ENCODE peak calls at places on chromosomes 11 and 22, in four cellular contexts. K, E, G and J are unnamed samples.
A peak's percentile ranks its signal among the peaks of the same experiment; 100 is the strongest.

GRCh38 chr11:656426-656825 is 19.4 kb downstream of the DRD4 start:
- DNase-seq in K (no peak), E (no peak), G (no peak), J (no peak)

GRCh38 chr11:46693597-46694012 is 6.8 kb downstream of the ARHGAP1 start:
- DNase-seq in K (no peak), E (no peak), G (peak; percentile 70), J (no peak)

GRCh38 chr11:890794-891600 is 19.6 kb downstream of the CHID1 start:
- DNase-seq in K (no peak), E (no peak), G (no peak), J (no peak)

GRCh38 chr11:133134561-133135173 is 397.6 kb downstream of the OPCML start:
- DNase-seq in K (no peak), E (peak; percentile 45), G (peak; percentile 68), J (peak; percentile 64)

GRCh38 chr11:2093575-2094353 is 45.4 kb downstream of the IGF2 start:
- DNase-seq in K (no peak), E (no peak), G (no peak), J (no peak)

GRCh38 chr22:45212306-45212709 is 28.4 kb downstream of the KIAA0930 start:
- DNase-seq in K (peak; percentile 95), E (no peak), G (no peak), J (peak; percentile 62)

GRCh38 chr22:38193580-38193979 is 8.2 kb upstream of the MAFF start:
- DNase-seq in K (no peak), E (no peak), G (no peak), J (no peak)

GRCh38 chr11:126357055-126357962 is 1.8 kb downstream of the ST3GAL4 start:
- DNase-seq in K (no peak), E (no peak), G (peak; percentile 42), J (no peak)

GRCh38 chr11:28346209-28346608 is 238.0 kb downstream of the METTL15 start:
- DNase-seq in K (no peak), E (no peak), G (no peak), J (no peak)

GRCh38 chr11:47607380-47607779 is 13.2 kb upstream of the C1QTNF4 start:
- DNase-seq in K (peak; percentile 83), E (no peak), G (no peak), J (no peak)

GRCh38 chr11:61095022-61095421 is 7.3 kb upstream of the CD5 start:
- DNase-seq in K (no peak), E (no peak), G (no peak), J (no peak)

GRCh38 chr11:118661425-118662301 is 17.8 kb downstream of the TREH start:
- DNase-seq in K (peak; percentile 78), E (no peak), G (no peak), J (no peak)

GRCh38 chr11:134098566-134099184 is 29.8 kb downstream of the JAM3 start:
- DNase-seq in K (no peak), E (no peak), G (no peak), J (no peak)

GRCh38 chr11:95972055-95972454 is 48.1 kb upstream of the MTMR2 start:
- DNase-seq in K (no peak), E (no peak), G (no peak), J (no peak)

GRCh38 chr22:37241351-37242142 is 2.5 kb downstream of the RAC2 start:
- DNase-seq in K (no peak), E (peak; percentile 64), G (no peak), J (no peak)

GRCh38 chr11:35083181-35084061 is 55.5 kb upstream of the CD44 start:
- DNase-seq in K (peak; percentile 88), E (peak; percentile 55), G (peak; percentile 70), J (peak; percentile 73)

GRCh38 chr22:46596819-46597218 is 23.4 kb upstream of the GRAMD4 start:
- DNase-seq in K (no peak), E (no peak), G (peak; percentile 85), J (peak; percentile 86)

GRCh38 chr11:4610258-4610935 is 2.4 kb upstream of the TRIM68 start:
- DNase-seq in K (no peak), E (no peak), G (no peak), J (no peak)

GRCh38 chr11:118054712-118055640 is 21.9 kb upstream of the TMPRSS4 start:
- DNase-seq in K (peak; percentile 59), E (no peak), G (peak; percentile 41), J (no peak)

GRCh38 chr22:38618258-38618657 is 37.9 kb downstream of the FAM227A start:
- DNase-seq in K (no peak), E (no peak), G (no peak), J (no peak)

GRCh38 chr11:99020324-99021225 is at the start of gene CNTN5:
- DNase-seq in K (peak; percentile 84), E (peak; percentile 9), G (peak; percentile 43), J (peak; percentile 35)

GRCh38 chr11:27213232-27213660 is 149.8 kb downstream of the CCDC34 start:
- DNase-seq in K (no peak), E (no peak), G (no peak), J (no peak)

GRCh38 chr22:37416806-37417205 is 10.5 kb downstream of the ELFN2 start:
- DNase-seq in K (no peak), E (peak; percentile 26), G (no peak), J (no peak)

GRCh38 chr11:95306816-95307215 is 75.8 kb upstream of the SESN3 start:
- DNase-seq in K (no peak), E (no peak), G (no peak), J (no peak)

GRCh38 chr11:121418625-121419114 is 33.4 kb upstream of the SORL1 start:
- DNase-seq in K (no peak), E (peak; percentile 22), G (no peak), J (peak; percentile 50)

GRCh38 chr22:29817724-29818123 is 20.4 kb downstream of the ASCC2 start:
- DNase-seq in K (no peak), E (no peak), G (no peak), J (no peak)

GRCh38 chr11:2587976-2588748 is 111.6 kb downstream of the KCNQ1OT1 start:
- DNase-seq in K (peak; percentile 70), E (no peak), G (peak; percentile 40), J (no peak)

GRCh38 chr11:44861829-44862545 is 88.7 kb downstream of the TP53I11 start:
- DNase-seq in K (peak; percentile 88), E (peak; percentile 83), G (peak; percentile 86), J (peak; percentile 70)